ENCODE peak calls at places on chromosome 20, in five cellular contexts. P is naive thymus-derived CD4-positive, alpha-beta T cell; J is thoracic aorta; Z is heart left ventricle; A is AG09309. Y is an unnamed sample.
A peak's percentile ranks its signal among the peaks of the same experiment; 100 is the strongest.

GRCh38 chr20:1718604-1719384 is 61.2 kb upstream of the SIRPG start:
- DNase-seq in A (peak; percentile 89), P (no peak), J (no peak), Z (no peak), Y (peak; percentile 39)

GRCh38 chr20:59945175-59945574 is 5.0 kb downstream of the FAM217B start:
- DNase-seq in J (no peak), Z (no peak), P (no peak), A (no peak), Y (no peak)

GRCh38 chr20:31972481-31973386 is 4.8 kb downstream of the XKR7 start:
- DNase-seq in Z (no peak), J (no peak), P (no peak), A (no peak), Y (no peak)

GRCh38 chr20:17327185-17327780 is 100.4 kb downstream of the PCSK2 start:
- DNase-seq in P (no peak), A (no peak), J (no peak), Z (no peak), Y (no peak)

GRCh38 chr20:2470051-2470431 is 548 bp downstream of the SNRPB start:
- DNase-seq in P (no peak), J (no peak), A (no peak), Z (peak; percentile 39), Y (no peak)

GRCh38 chr20:6450841-6451240 is 316.6 kb upstream of the BMP2 start:
- DNase-seq in J (no peak), P (no peak), Z (no peak), A (no peak), Y (no peak)

GRCh38 chr20:11047559-11047958 is 373.8 kb upstream of the JAG1 start:
- DNase-seq in Z (no peak), J (no peak), P (no peak), A (no peak), Y (peak; percentile 26)

GRCh38 chr20:25195962-25196700 is 619 bp downstream of the ENTPD6 start:
- DNase-seq in J (no peak), Z (peak; percentile 66), P (peak; percentile 29), A (no peak), Y (no peak)

GRCh38 chr20:39312107-39312506 is 350.0 kb downstream of the DHX35 start:
- DNase-seq in J (no peak), A (no peak), Z (no peak), P (no peak), Y (no peak)

GRCh38 chr20:36285746-36286447 is 20.2 kb upstream of the DLGAP4 start:
- DNase-seq in J (no peak), P (no peak), Z (no peak), A (no peak), Y (no peak)

GRCh38 chr20:13061381-13061780 is 52.6 kb downstream of the SPTLC3 start:
- DNase-seq in P (no peak), Z (no peak), J (no peak), A (no peak), Y (no peak)

GRCh38 chr20:53080969-53081871 is 109.1 kb downstream of the TSHZ2 start:
- DNase-seq in Z (no peak), P (no peak), A (no peak), J (no peak), Y (no peak)

GRCh38 chr20:50215101-50215500 is 24.5 kb downstream of the CEBPB start:
- DNase-seq in Z (no peak), J (no peak), A (no peak), P (no peak), Y (no peak)

GRCh38 chr20:43961116-43961515 is 46.5 kb downstream of the TOX2 start:
- DNase-seq in J (no peak), P (no peak), Z (no peak), A (no peak), Y (no peak)

GRCh38 chr20:21702553-21703467 is 2.7 kb upstream of the PAX1 start:
- DNase-seq in A (peak; percentile 1), P (no peak), J (no peak), Z (no peak), Y (no peak)

GRCh38 chr20:51188941-51189340 is 166.0 kb upstream of the KCNG1 start:
- DNase-seq in Z (no peak), P (no peak), J (no peak), A (no peak), Y (no peak)

GRCh38 chr20:43533060-43533459 is 25.6 kb downstream of the L3MBTL1 start:
- DNase-seq in Z (no peak), A (peak; percentile 21), J (no peak), P (no peak), Y (no peak)

GRCh38 chr20:38685853-38686473 is 38.3 kb upstream of the SLC32A1 start:
- DNase-seq in P (peak; percentile 29), J (no peak), Z (no peak), A (no peak), Y (no peak)

GRCh38 chr20:2401527-2401926 is 20.8 kb downstream of the TGM6 start:
- DNase-seq in P (no peak), Z (no peak), J (no peak), A (no peak), Y (no peak)

GRCh38 chr20:11072982-11073381 is 399.2 kb upstream of the JAG1 start:
- DNase-seq in P (no peak), Z (no peak), A (no peak), J (no peak), Y (no peak)

GRCh38 chr20:53044296-53044695 is 72.1 kb downstream of the TSHZ2 start:
- DNase-seq in J (no peak), Z (no peak), A (no peak), P (no peak), Y (no peak)

GRCh38 chr20:3248993-3249347 is 10.0 kb upstream of the SLC4A11 start:
- DNase-seq in P (no peak), Z (no peak), J (no peak), A (no peak), Y (no peak)

GRCh38 chr20:62766716-62767115 is 29.6 kb upstream of the MRGBP start:
- DNase-seq in A (no peak), J (no peak), Z (peak; percentile 30), P (no peak), Y (no peak)
- H3K4me3 ChIP-seq in A (no peak overlapping the region), J (no peak overlapping the region), Z (no peak overlapping the region), P (no peak overlapping the region), Y (no peak overlapping the region)

DNA sequence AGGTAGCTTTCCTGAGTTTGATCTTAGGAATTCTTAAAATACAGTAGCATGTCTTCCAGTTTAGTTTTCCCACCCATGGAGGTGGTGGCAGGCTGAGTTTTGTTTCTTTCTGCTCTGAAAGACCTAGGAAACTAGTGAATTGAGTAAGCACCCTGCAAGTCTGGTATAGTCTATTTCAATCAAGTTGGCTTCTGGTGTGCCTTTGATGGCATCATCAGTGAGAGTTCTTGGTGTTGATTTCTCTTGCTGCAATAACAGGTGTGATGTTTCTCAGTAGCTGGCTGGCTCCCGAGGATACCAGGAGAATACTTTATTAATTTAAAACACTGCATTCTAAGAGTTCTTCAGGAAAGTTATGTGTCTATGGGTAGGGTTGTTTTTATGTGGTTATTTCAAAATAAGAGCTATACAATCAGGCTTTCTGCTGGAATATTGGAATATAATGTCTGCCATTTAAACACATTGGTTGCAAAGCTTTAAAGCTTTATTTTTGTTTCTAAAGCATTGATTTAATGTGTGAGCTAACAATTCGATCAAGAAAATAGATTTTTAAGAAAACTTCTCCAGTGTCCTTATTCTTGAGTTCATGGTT is 19.0 kb downstream of the VAPB start:
- DNase-seq in Z (no peak), P (peak; percentile 21), A (no peak), J (no peak), Y (no peak)
- H3K4me3 ChIP-seq in Z (no peak overlapping the region), P (peak overlapping the region; percentile 25), A (no peak overlapping the region), J (no peak overlapping the region), Y (no peak overlapping the region)

GRCh38 chr20:45612314-45612713 is 17.2 kb upstream of the WFDC10A start:
- DNase-seq in P (no peak), J (no peak), Z (no peak), A (no peak), Y (no peak)

DNA sequence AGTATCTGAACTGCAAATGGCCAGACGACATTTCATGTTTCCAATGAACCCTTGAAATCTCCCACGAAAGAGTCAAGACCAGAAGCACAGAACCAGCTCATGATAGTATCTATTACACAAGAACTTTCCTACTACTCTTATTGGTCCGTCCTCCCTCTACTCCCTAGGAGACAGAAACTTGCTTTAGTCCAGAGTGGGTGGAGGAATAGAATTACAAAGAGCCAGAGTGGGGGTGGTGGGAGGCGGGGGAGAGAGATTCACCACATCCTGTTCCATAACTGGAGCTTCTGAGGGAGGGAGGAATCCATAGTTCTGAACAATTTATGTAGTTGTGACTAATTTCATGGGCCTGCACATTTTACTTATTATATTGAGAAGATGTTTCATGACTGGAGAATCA is 18.5 kb upstream of the WFDC10A start:
- DNase-seq in A (peak; percentile 81), P (no peak), Z (no peak), J (no peak), Y (peak; percentile 82)
- H3K4me3 ChIP-seq in A (no peak overlapping the region), P (no peak overlapping the region), Z (no peak overlapping the region), J (no peak overlapping the region), Y (no peak overlapping the region)

GRCh38 chr20:62179162-62179504 is 3.7 kb upstream of the MTG2 start:
- DNase-seq in A (no peak), J (no peak), Z (no peak), P (no peak), Y (no peak)

GRCh38 chr20:62178316-62179161 is 4.3 kb upstream of the MTG2 start:
- DNase-seq in Z (no peak), A (no peak), J (no peak), P (no peak), Y (no peak)

GRCh38 chr20:62183426-62184142 is 756 bp downstream of the MTG2 start:
- DNase-seq in P (no peak), J (no peak), Z (no peak), A (no peak), Y (no peak)

GRCh38 chr20:62182469-62183425 is at the start of gene MTG2:
- DNase-seq in P (peak; percentile 89), Z (peak; percentile 97), J (peak; percentile 68), A (peak; percentile 76), Y (peak; percentile 80)

GRCh38 chr20:62181808-62182207 is 1.0 kb upstream of the MTG2 start:
- DNase-seq in P (no peak), Z (no peak), J (no peak), A (no peak), Y (no peak)
- H3K4me3 ChIP-seq in P (peak overlapping the region; percentile 3), Z (peak overlapping the region; percentile 96), J (peak overlapping the region; percentile 84), A (no peak overlapping the region), Y (peak overlapping the region; percentile 99)

DNA sequence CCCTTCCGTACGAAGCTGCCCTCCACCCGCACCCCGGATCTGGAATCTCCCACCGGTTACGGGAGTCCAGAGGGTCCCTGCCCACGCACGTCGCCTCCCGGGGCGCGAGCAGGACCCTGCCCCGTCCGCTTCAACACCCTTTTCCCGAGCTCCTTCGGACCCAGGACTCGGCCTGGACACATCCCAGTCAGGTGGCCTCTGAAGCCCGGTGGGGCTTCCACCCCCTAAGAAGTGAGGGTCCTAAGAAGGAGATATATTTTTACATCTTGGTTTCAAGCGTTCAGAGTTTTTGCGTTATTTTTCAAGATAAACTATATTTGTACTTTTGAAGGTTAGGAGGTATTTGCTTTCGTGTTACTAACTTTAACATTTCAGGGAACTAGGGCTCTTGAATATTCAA is 567 bp downstream of the ARFGAP1 start:
- DNase-seq in Z (no peak), A (no peak), J (no peak), P (no peak), Y (no peak)
- H3K4me3 ChIP-seq in Z (peak overlapping the region; percentile 86), A (peak overlapping the region; percentile 91), J (peak overlapping the region; percentile 93), P (peak overlapping the region; percentile 53), Y (peak overlapping the region; percentile 97)

DNA sequence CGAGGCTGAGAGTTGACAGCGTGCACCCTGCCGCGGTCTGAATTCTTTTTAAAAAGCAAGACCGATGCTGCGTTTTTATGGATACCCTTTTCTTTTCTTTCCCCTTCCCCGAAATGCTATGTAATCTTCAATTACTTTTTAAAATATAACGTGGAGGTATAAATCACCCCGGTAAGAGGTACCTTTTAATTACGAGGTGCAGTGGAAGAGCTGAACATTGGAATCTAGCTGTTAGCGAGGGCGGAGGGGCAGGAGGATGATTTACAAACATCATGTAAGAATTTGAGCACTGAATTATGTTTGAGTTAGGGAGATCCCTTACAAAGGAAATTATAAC is 1.2 kb downstream of the EYA2 start:
- DNase-seq in J (no peak), Z (no peak), P (no peak), A (no peak), Y (no peak)
- H3K4me3 ChIP-seq in J (peak overlapping the region; percentile 74), Z (peak overlapping the region; percentile 60), P (no peak overlapping the region), A (peak overlapping the region; percentile 42), Y (no peak overlapping the region)

Y was measured in skeletal muscle cell.